ENCODE peak calls at places on chromosomes 3 and 15, in ten cellular contexts. A, I, O, Z, Q, R, F, K, E and V are unnamed samples.

GRCh38 chr15:50873935-50874353 is 34.5 kb upstream of the AP4E1 start:
- ATAC-seq in Z (no peak), F (peak), Q (peak), R (peak), A (no peak), O (peak), E (peak), K (peak), I (no peak), V (peak)

GRCh38 chr3:32531010-32531647 is 28.5 kb upstream of the CMTM6 start:
- ATAC-seq in Z (no peak), O (no peak), E (peak), F (peak), A (no peak), K (no peak), Q (peak), R (peak), I (no peak), V (peak)

GRCh38 chr15:57031605-57032004 is 113.2 kb downstream of the TCF12 start:
- ATAC-seq in Q (peak), F (peak), Z (peak), O (no peak), I (peak), R (peak), K (peak), A (peak), E (no peak), V (no peak)

GRCh38 chr15:101348643-101349496 is 53.8 kb upstream of the SNRPA1 start:
- ATAC-seq in K (peak), F (no peak), Z (no peak), A (peak), R (no peak), Q (no peak), I (peak), E (no peak), O (no peak), V (no peak)

GRCh38 chr3:53286727-53287412 is 31.0 kb upstream of the TKT start:
- ATAC-seq in R (peak), K (no peak), E (peak), Z (no peak), O (no peak), I (no peak), Q (no peak), F (no peak), A (no peak), V (peak)

GRCh38 chr3:134326760-134327593 is 47.3 kb downstream of the AMOTL2 start:
- ATAC-seq in R (no peak), K (peak), E (no peak), Z (peak), Q (no peak), O (no peak), F (no peak), I (peak), A (peak), V (no peak)

GRCh38 chr15:85496551-85497545 is 116.4 kb downstream of the AKAP13 start:
- ATAC-seq in I (no peak), R (no peak), A (no peak), E (no peak), K (no peak), O (no peak), Z (no peak), F (no peak), Q (no peak), V (no peak)

GRCh38 chr3:126781889-126782491 is 78.0 kb downstream of the CHCHD6 start:
- ATAC-seq in O (no peak), A (peak), F (no peak), E (no peak), Z (peak), R (no peak), I (no peak), K (no peak), Q (no peak), V (no peak)

GRCh38 chr15:39154136-39154770 is 426.6 kb upstream of the THBS1 start:
- ATAC-seq in E (no peak), Q (no peak), R (no peak), I (no peak), O (no peak), Z (no peak), K (no peak), A (peak), F (peak), V (no peak)